ENCODE peak calls at places on chromosome 3, in seven cellular contexts. One of them, this sample, is unnamed.

GRCh38 chr3:10386121-10386520 is 65.2 kb upstream of the SEC13 start:
- DNase-seq in mesendoderm: no peak
- DNase-seq in aorta: peak
- DNase-seq in LHCN-M2: no peak
- DNase-seq in cortex of kidney: no peak
- DNase-seq in stimulated activated CD8-positive, alpha-beta memory T cell treated with anti-CD3 and anti-CD28 coated beads, Interleukin-4, amount 100 ng/mL, for 24 hours: no peak
- DNase-seq in AML-193: no peak
- DNase-seq in this sample: no peak

GRCh38 chr3:6532101-6532500 is 328.8 kb upstream of the GRM7 start:
- DNase-seq in AML-193: no peak
- DNase-seq in cortex of kidney: no peak
- DNase-seq in LHCN-M2: no peak
- DNase-seq in mesendoderm: no peak
- DNase-seq in stimulated activated CD8-positive, alpha-beta memory T cell treated with anti-CD3 and anti-CD28 coated beads, Interleukin-4, amount 100 ng/mL, for 24 hours: no peak
- DNase-seq in aorta: no peak
- DNase-seq in this sample: no peak

GRCh38 chr3:17639765-17640164 is 102.7 kb downstream of the TBC1D5 start:
- DNase-seq in AML-193: no peak
- DNase-seq in mesendoderm: peak
- DNase-seq in aorta: no peak
- DNase-seq in cortex of kidney: no peak
- DNase-seq in stimulated activated CD8-positive, alpha-beta memory T cell treated with anti-CD3 and anti-CD28 coated beads, Interleukin-4, amount 100 ng/mL, for 24 hours: no peak
- DNase-seq in LHCN-M2: peak
- DNase-seq in this sample: peak

GRCh38 chr3:43231276-43232000 is 54.9 kb upstream of the SNRK start:
- DNase-seq in LHCN-M2: peak
- DNase-seq in cortex of kidney: no peak
- DNase-seq in AML-193: no peak
- DNase-seq in mesendoderm: peak
- DNase-seq in stimulated activated CD8-positive, alpha-beta memory T cell treated with anti-CD3 and anti-CD28 coated beads, Interleukin-4, amount 100 ng/mL, for 24 hours: no peak
- DNase-seq in aorta: no peak
- DNase-seq in this sample: peak

GRCh38 chr3:34254285-34254684 is 455.9 kb downstream of the PDCD6IP start:
- DNase-seq in AML-193: no peak
- DNase-seq in stimulated activated CD8-positive, alpha-beta memory T cell treated with anti-CD3 and anti-CD28 coated beads, Interleukin-4, amount 100 ng/mL, for 24 hours: no peak
- DNase-seq in cortex of kidney: no peak
- DNase-seq in aorta: no peak
- DNase-seq in LHCN-M2: no peak
- DNase-seq in mesendoderm: peak
- DNase-seq in this sample: no peak

GRCh38 chr3:30586806-30587486 is 19.5 kb upstream of the TGFBR2 start:
- DNase-seq in stimulated activated CD8-positive, alpha-beta memory T cell treated with anti-CD3 and anti-CD28 coated beads, Interleukin-4, amount 100 ng/mL, for 24 hours: no peak
- DNase-seq in LHCN-M2: no peak
- DNase-seq in mesendoderm: no peak
- DNase-seq in aorta: no peak
- DNase-seq in AML-193: no peak
- DNase-seq in cortex of kidney: no peak
- DNase-seq in this sample: no peak

GRCh38 chr3:71176366-71176765 is 407.2 kb downstream of the FOXP1 start:
- DNase-seq in aorta: no peak
- DNase-seq in cortex of kidney: no peak
- DNase-seq in AML-193: no peak
- DNase-seq in mesendoderm: peak
- DNase-seq in LHCN-M2: no peak
- DNase-seq in stimulated activated CD8-positive, alpha-beta memory T cell treated with anti-CD3 and anti-CD28 coated beads, Interleukin-4, amount 100 ng/mL, for 24 hours: no peak
- DNase-seq in this sample: no peak

GRCh38 chr3:53821631-53822068 is 24.6 kb downstream of the CHDH start:
- DNase-seq in cortex of kidney: no peak
- DNase-seq in aorta: no peak
- DNase-seq in AML-193: no peak
- DNase-seq in mesendoderm: no peak
- DNase-seq in stimulated activated CD8-positive, alpha-beta memory T cell treated with anti-CD3 and anti-CD28 coated beads, Interleukin-4, amount 100 ng/mL, for 24 hours: no peak
- DNase-seq in LHCN-M2: peak
- DNase-seq in this sample: no peak

GRCh38 chr3:99351097-99351496 is 287.3 kb upstream of the COL8A1 start:
- DNase-seq in stimulated activated CD8-positive, alpha-beta memory T cell treated with anti-CD3 and anti-CD28 coated beads, Interleukin-4, amount 100 ng/mL, for 24 hours: no peak
- DNase-seq in LHCN-M2: no peak
- DNase-seq in mesendoderm: no peak
- DNase-seq in AML-193: no peak
- DNase-seq in cortex of kidney: no peak
- DNase-seq in aorta: no peak
- DNase-seq in this sample: no peak

GRCh38 chr3:78161736-78162135 is 1121.8 kb downstream of the ROBO2 start:
- DNase-seq in cortex of kidney: no peak
- DNase-seq in AML-193: no peak
- DNase-seq in aorta: no peak
- DNase-seq in stimulated activated CD8-positive, alpha-beta memory T cell treated with anti-CD3 and anti-CD28 coated beads, Interleukin-4, amount 100 ng/mL, for 24 hours: no peak
- DNase-seq in mesendoderm: no peak
- DNase-seq in LHCN-M2: no peak
- DNase-seq in this sample: no peak

GRCh38 chr3:100040846-100041245 is 73.5 kb downstream of the FILIP1L start:
- DNase-seq in AML-193: no peak
- DNase-seq in stimulated activated CD8-positive, alpha-beta memory T cell treated with anti-CD3 and anti-CD28 coated beads, Interleukin-4, amount 100 ng/mL, for 24 hours: no peak
- DNase-seq in cortex of kidney: no peak
- DNase-seq in mesendoderm: no peak
- DNase-seq in LHCN-M2: no peak
- DNase-seq in aorta: no peak
- DNase-seq in this sample: no peak

GRCh38 chr3:66554178-66554577 is 53.4 kb upstream of the LRIG1 start:
- DNase-seq in AML-193: no peak
- DNase-seq in LHCN-M2: peak
- DNase-seq in stimulated activated CD8-positive, alpha-beta memory T cell treated with anti-CD3 and anti-CD28 coated beads, Interleukin-4, amount 100 ng/mL, for 24 hours: no peak
- DNase-seq in mesendoderm: no peak
- DNase-seq in cortex of kidney: no peak
- DNase-seq in aorta: no peak
- DNase-seq in this sample: no peak

GRCh38 chr3:89173546-89173945 is 66.1 kb downstream of the EPHA3 start:
- DNase-seq in LHCN-M2: peak
- DNase-seq in aorta: no peak
- DNase-seq in AML-193: no peak
- DNase-seq in mesendoderm: no peak
- DNase-seq in cortex of kidney: no peak
- DNase-seq in stimulated activated CD8-positive, alpha-beta memory T cell treated with anti-CD3 and anti-CD28 coated beads, Interleukin-4, amount 100 ng/mL, for 24 hours: no peak
- DNase-seq in this sample: no peak

GRCh38 chr3:194740859-194741486 is 55.3 kb downstream of the FAM43A start:
- DNase-seq in stimulated activated CD8-positive, alpha-beta memory T cell treated with anti-CD3 and anti-CD28 coated beads, Interleukin-4, amount 100 ng/mL, for 24 hours: no peak
- DNase-seq in mesendoderm: peak
- DNase-seq in cortex of kidney: no peak
- DNase-seq in LHCN-M2: peak
- DNase-seq in aorta: no peak
- DNase-seq in AML-193: no peak
- DNase-seq in this sample: peak

GRCh38 chr3:150345021-150345538 is 63.0 kb upstream of the TSC22D2 start:
- DNase-seq in LHCN-M2: no peak
- DNase-seq in AML-193: no peak
- DNase-seq in stimulated activated CD8-positive, alpha-beta memory T cell treated with anti-CD3 and anti-CD28 coated beads, Interleukin-4, amount 100 ng/mL, for 24 hours: no peak
- DNase-seq in aorta: no peak
- DNase-seq in mesendoderm: peak
- DNase-seq in cortex of kidney: no peak
- DNase-seq in this sample: peak

GRCh38 chr3:197417896-197418618 is 119.6 kb upstream of the DLG1 start:
- DNase-seq in AML-193: no peak
- DNase-seq in LHCN-M2: no peak
- DNase-seq in mesendoderm: peak
- DNase-seq in aorta: peak
- DNase-seq in stimulated activated CD8-positive, alpha-beta memory T cell treated with anti-CD3 and anti-CD28 coated beads, Interleukin-4, amount 100 ng/mL, for 24 hours: no peak
- DNase-seq in cortex of kidney: no peak
- DNase-seq in this sample: no peak

GRCh38 chr3:14330508-14330907 is 71.9 kb upstream of the SLC6A6 start:
- DNase-seq in AML-193: no peak
- DNase-seq in stimulated activated CD8-positive, alpha-beta memory T cell treated with anti-CD3 and anti-CD28 coated beads, Interleukin-4, amount 100 ng/mL, for 24 hours: no peak
- DNase-seq in aorta: no peak
- DNase-seq in mesendoderm: no peak
- DNase-seq in cortex of kidney: no peak
- DNase-seq in LHCN-M2: no peak
- DNase-seq in this sample: no peak

GRCh38 chr3:58009026-58009748 is 965 bp downstream of the FLNB start:
- DNase-seq in AML-193: no peak
- DNase-seq in aorta: peak
- DNase-seq in mesendoderm: peak
- DNase-seq in stimulated activated CD8-positive, alpha-beta memory T cell treated with anti-CD3 and anti-CD28 coated beads, Interleukin-4, amount 100 ng/mL, for 24 hours: peak
- DNase-seq in cortex of kidney: no peak
- DNase-seq in LHCN-M2: no peak
- DNase-seq in this sample: no peak

GRCh38 chr3:193040836-193041672 is 123.4 kb upstream of the MB21D2 start:
- DNase-seq in aorta: no peak
- DNase-seq in stimulated activated CD8-positive, alpha-beta memory T cell treated with anti-CD3 and anti-CD28 coated beads, Interleukin-4, amount 100 ng/mL, for 24 hours: no peak
- DNase-seq in AML-193: peak
- DNase-seq in LHCN-M2: peak
- DNase-seq in mesendoderm: peak
- DNase-seq in cortex of kidney: no peak
- DNase-seq in this sample: peak

GRCh38 chr3:72818092-72818721 is 30.0 kb downstream of the SHQ1 start:
- DNase-seq in stimulated activated CD8-positive, alpha-beta memory T cell treated with anti-CD3 and anti-CD28 coated beads, Interleukin-4, amount 100 ng/mL, for 24 hours: no peak
- DNase-seq in cortex of kidney: no peak
- DNase-seq in AML-193: peak
- DNase-seq in mesendoderm: peak
- DNase-seq in LHCN-M2: peak
- DNase-seq in aorta: no peak
- DNase-seq in this sample: no peak

GRCh38 chr3:132543016-132543739 is 53.9 kb upstream of the ACKR4 start:
- DNase-seq in aorta: no peak
- DNase-seq in AML-193: peak
- DNase-seq in stimulated activated CD8-positive, alpha-beta memory T cell treated with anti-CD3 and anti-CD28 coated beads, Interleukin-4, amount 100 ng/mL, for 24 hours: no peak
- DNase-seq in LHCN-M2: peak
- DNase-seq in mesendoderm: no peak
- DNase-seq in cortex of kidney: no peak
- DNase-seq in this sample: peak

GRCh38 chr3:156691920-156692319 is 17.5 kb downstream of the TIPARP start:
- DNase-seq in aorta: no peak
- DNase-seq in mesendoderm: no peak
- DNase-seq in cortex of kidney: no peak
- DNase-seq in AML-193: no peak
- DNase-seq in LHCN-M2: peak
- DNase-seq in stimulated activated CD8-positive, alpha-beta memory T cell treated with anti-CD3 and anti-CD28 coated beads, Interleukin-4, amount 100 ng/mL, for 24 hours: no peak
- DNase-seq in this sample: no peak

GRCh38 chr3:16896094-16896627 is 11.4 kb downstream of the PLCL2 start:
- DNase-seq in aorta: no peak
- DNase-seq in mesendoderm: no peak
- DNase-seq in LHCN-M2: no peak
- DNase-seq in cortex of kidney: no peak
- DNase-seq in AML-193: no peak
- DNase-seq in stimulated activated CD8-positive, alpha-beta memory T cell treated with anti-CD3 and anti-CD28 coated beads, Interleukin-4, amount 100 ng/mL, for 24 hours: no peak
- DNase-seq in this sample: no peak

GRCh38 chr3:42411429-42411828 is 1.0 kb upstream of the LYZL4 start:
- DNase-seq in stimulated activated CD8-positive, alpha-beta memory T cell treated with anti-CD3 and anti-CD28 coated beads, Interleukin-4, amount 100 ng/mL, for 24 hours: no peak
- DNase-seq in LHCN-M2: no peak
- DNase-seq in aorta: no peak
- DNase-seq in mesendoderm: no peak
- DNase-seq in cortex of kidney: no peak
- DNase-seq in AML-193: no peak
- DNase-seq in this sample: no peak

This sample was measured in HS-27A.